ENCODE peak calls at places on chromosomes 11 and 22, in nine cellular contexts. W, N, C, T, R, Y, J, V and L are unnamed samples. For H3K4me1, the result is how much of the 10 kb centered on the place peaks cover.

GRCh38 chr11:68275721-68276488 is 4.1 kb upstream of the C11orf24 start:
- DNase-seq in W (peak), N (no peak), C (no peak), T (no peak), R (no peak), Y (no peak), J (no peak), V (no peak), L (no peak)

GRCh38 chr22:20430641-20431519 is 6.7 kb downstream of the SCARF2 start:
- DNase-seq in W (peak), N (peak), C (peak), T (peak), R (no peak), Y (peak), J (no peak), V (no peak), L (peak)

GRCh38 chr22:20542736-20543135 is 35.3 kb downstream of the MED15 start:
- DNase-seq in W (no peak), N (no peak), C (peak), T (no peak), R (no peak), Y (no peak), J (no peak), V (no peak), L (no peak)

GRCh38 chr11:8206251-8207079 is 37.6 kb upstream of the RIC3 start:
- DNase-seq in W (no peak), N (peak), C (no peak), T (peak), R (no peak), Y (peak), J (peak), V (no peak), L (no peak)

GRCh38 chr22:38032681-38033521 is 24.3 kb upstream of the PICK1 start:
- DNase-seq in W (no peak), N (no peak), C (peak), T (no peak), R (no peak), Y (peak), J (peak), V (no peak), L (no peak)

GRCh38 chr11:103530257-103530656 is 421.0 kb downstream of the DYNC2H1 start:
- DNase-seq in W (no peak), N (no peak), C (peak), T (no peak), R (no peak), Y (peak), J (peak), V (no peak), L (no peak)

GRCh38 chr11:16120008-16120407 is 236.3 kb downstream of the SOX6 start:
- DNase-seq in W (no peak), N (no peak), C (no peak), T (no peak), R (no peak), Y (no peak), J (no peak), V (no peak), L (no peak)

GRCh38 chr22:20221421-20222340 is 46.4 kb downstream of the RTN4R start:
- DNase-seq in W (no peak), N (no peak), C (no peak), T (no peak), R (no peak), Y (no peak), J (no peak), V (no peak), L (no peak)

GRCh38 chr11:6812391-6813005 is 13.0 kb upstream of the OR6A2 start:
- DNase-seq in W (peak), N (no peak), C (peak), T (peak), R (no peak), Y (peak), J (peak), V (no peak), L (peak)

GRCh38 chr11:131253885-131254204 is 116.6 kb upstream of the NTM start:
- DNase-seq in W (no peak), N (no peak), C (peak), T (peak), R (no peak), Y (no peak), J (no peak), V (no peak), L (no peak)

GRCh38 chr11:71913716-71914115 is 14.7 kb downstream of the XNDC1N start:
- DNase-seq in W (no peak), N (no peak), C (peak), T (no peak), R (no peak), Y (peak), J (no peak), V (no peak), L (no peak)

GRCh38 chr11:63505857-63506528 is at the start of gene LGALS12:
- DNase-seq in W (no peak), N (no peak), C (no peak), T (no peak), R (no peak), Y (peak), J (peak), V (no peak), L (no peak)

GRCh38 chr11:95138448-95138847 is 48.8 kb downstream of the ENDOD1 start:
- DNase-seq in W (no peak), N (no peak), C (peak), T (no peak), R (no peak), Y (no peak), J (peak), V (no peak), L (no peak)

DNA sequence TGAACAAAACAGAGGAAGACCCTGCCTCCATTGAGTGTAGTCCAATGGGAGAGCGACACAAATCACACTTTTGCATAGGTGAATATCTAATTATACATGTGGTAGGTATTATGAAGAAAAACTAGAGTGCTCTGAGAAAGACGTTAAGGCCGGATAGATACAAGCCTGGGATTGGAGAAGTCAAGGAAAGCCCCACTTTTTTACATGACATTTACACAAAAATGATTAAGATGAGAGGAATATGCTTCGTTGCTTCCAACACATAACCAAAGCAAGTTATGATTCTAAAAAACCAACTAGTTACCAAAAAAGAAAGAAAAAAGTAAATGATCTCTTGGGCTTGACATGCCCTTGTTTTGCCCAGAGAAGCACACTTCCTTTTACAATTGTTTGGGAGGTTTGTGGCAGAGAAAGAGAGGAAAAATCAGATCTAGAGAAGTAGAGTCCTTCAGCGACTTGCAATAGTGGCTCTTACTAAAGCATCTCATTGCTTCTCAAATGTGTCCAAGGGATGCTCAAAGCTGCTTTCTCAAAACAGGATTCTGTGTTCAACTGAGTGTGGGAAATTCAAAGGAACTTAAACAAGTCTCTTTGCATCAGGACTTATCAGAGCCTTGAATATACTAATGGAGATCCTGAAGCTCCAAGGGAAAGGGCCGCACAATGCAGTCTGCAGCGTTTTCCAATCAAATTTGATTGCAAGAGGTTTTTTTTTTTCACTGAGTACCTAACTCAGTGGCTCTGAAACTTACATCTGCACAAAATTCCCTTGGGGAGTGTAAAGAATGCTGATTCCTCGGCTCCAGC is 38.8 kb downstream of the FLI1 start:
- DNase-seq in W (no peak), N (no peak), C (no peak), T (no peak), R (no peak), Y (no peak), J (no peak), V (no peak), L (no peak)
- H3K4me1 ChIP-seq in W (under half), N (under half), C (under half), T (under half), R (under half), Y (under half), J (under half), V (under half), L (half or more)

GRCh38 chr11:10108901-10109665 is 184.9 kb downstream of the SBF2 start:
- DNase-seq in W (no peak), N (no peak), C (peak), T (no peak), R (no peak), Y (peak), J (peak), V (no peak), L (no peak)
- H3K4me3 ChIP-seq in W (no peak), N (no peak), C (peak), T (no peak), R (peak), Y (no peak), J (no peak), V (no peak), L (no peak)

GRCh38 chr22:23779083-23779482 is 6.4 kb downstream of the MMP11 start:
- DNase-seq in W (no peak), N (no peak), C (no peak), T (no peak), R (no peak), Y (no peak), J (no peak), V (no peak), L (no peak)
- H3K4me1 ChIP-seq in W (under half), N (under half), C (under half), T (under half), R (under half), Y (under half), J (under half), V (under half), L (under half)

DNA sequence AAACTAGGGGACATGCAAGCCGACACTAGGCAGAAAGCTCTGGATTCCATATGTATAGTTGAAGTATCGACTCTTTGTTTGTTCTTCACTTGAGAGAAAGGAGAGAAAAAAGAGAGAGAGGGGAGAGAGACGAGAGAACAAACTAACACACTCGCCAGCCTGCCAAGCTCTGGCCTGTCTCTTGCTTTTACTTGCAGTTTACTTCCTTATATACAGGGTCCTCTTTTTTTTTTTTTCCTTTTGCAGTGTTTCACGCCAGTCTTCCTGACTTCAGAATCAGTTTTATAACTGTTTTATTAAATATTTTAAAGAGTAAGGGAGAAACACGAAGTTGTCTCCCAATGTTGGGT is 19.9 kb downstream of the TEAD1 start:
- DNase-seq in W (no peak), N (no peak), C (peak), T (no peak), R (no peak), Y (no peak), J (no peak), V (peak), L (no peak)
- H3K4me3 ChIP-seq in W (peak), N (peak), C (peak), T (no peak), R (peak), Y (peak), J (no peak), V (peak), L (no peak)

GRCh38 chr11:40354121-40354520 is 1105.3 kb downstream of the LRRC4C start:
- DNase-seq in W (no peak), N (no peak), C (no peak), T (no peak), R (no peak), Y (no peak), J (no peak), V (no peak), L (no peak)
- H3K4me1 ChIP-seq in W (under half), N (under half), C (under half), T (under half), R (under half), Y (under half), J (under half), V (under half), L (under half)

GRCh38 chr11:134032501-134033091 is 36.3 kb upstream of the JAM3 start:
- DNase-seq in W (no peak), N (no peak), C (peak), T (no peak), R (no peak), Y (no peak), J (no peak), V (no peak), L (no peak)
- H3K4me3 ChIP-seq in W (no peak), N (peak), C (peak), T (no peak), R (no peak), Y (no peak), J (no peak), V (no peak), L (no peak)

DNA sequence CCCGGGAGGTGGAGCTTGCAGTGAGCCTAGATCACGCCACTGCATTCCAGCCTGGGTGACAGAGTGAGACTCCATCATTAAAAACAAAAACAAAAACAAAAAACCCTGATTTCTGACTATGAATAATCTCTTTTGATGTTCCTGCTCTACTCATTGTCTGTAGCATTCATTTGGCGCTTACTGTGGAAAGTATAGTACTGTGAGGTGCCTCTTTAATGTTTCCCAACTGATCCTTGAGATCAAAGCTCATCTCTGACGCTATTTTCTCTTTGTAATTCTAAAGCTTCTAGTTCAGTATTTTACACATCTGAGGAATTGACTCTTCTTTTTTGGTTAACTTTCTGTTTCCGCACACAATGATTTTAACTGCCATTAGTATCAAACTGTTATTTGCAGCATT is 60.0 kb downstream of the GRK3 start:
- DNase-seq in W (no peak), N (no peak), C (no peak), T (no peak), R (no peak), Y (no peak), J (no peak), V (no peak), L (no peak)
- H3K4me1 ChIP-seq in W (under half), N (under half), C (under half), T (under half), R (under half), Y (under half), J (under half), V (under half), L (under half)

DNA sequence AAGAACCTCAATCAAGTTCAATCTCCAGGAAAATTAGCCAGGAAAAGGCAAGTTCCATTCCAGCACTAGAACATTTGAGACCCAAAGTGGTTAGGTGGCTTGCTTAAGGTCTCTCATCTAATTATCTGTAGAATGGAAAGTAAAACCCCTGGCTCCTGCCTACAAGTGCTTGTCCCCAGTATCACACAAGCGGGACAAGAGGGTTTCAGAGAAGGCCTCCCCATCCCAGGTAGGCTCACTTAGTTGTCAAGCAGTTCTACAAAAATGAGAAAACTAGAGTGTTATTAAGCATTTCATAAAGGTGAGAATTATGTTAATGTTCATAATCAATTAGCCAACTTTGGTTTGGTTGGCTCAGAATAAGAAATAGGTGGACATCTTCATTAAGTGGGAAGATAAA is 5.5 kb downstream of the POU2AF1 start:
- DNase-seq in W (no peak), N (no peak), C (no peak), T (no peak), R (no peak), Y (no peak), J (no peak), V (no peak), L (no peak)
- H3K4me3 ChIP-seq in W (no peak), N (no peak), C (no peak), T (no peak), R (no peak), Y (no peak), J (no peak), V (no peak), L (no peak)

GRCh38 chr11:72984448-72985077 is 157.6 kb downstream of the FCHSD2 start:
- DNase-seq in W (no peak), N (no peak), C (no peak), T (peak), R (no peak), Y (no peak), J (peak), V (no peak), L (no peak)
- H3K4me1 ChIP-seq in W (under half), N (under half), C (under half), T (under half), R (under half), Y (under half), J (under half), V (under half), L (under half)

GRCh38 chr11:121372671-121373429 is 79.3 kb upstream of the SORL1 start:
- DNase-seq in W (no peak), N (no peak), C (no peak), T (no peak), R (no peak), Y (no peak), J (no peak), V (no peak), L (peak)
- H3K4me3 ChIP-seq in W (no peak), N (no peak), C (no peak), T (no peak), R (no peak), Y (no peak), J (no peak), V (no peak), L (no peak)